ENCODE peak calls at places on chromosomes 7 and 10, in four cellular contexts. T is choroid plexus epithelial cell, O is cardiac muscle cell, I is fibroblast of gingiva. E is an unnamed sample.

GRCh38 chr7:6691609-6692106 is 15.1 kb downstream of the ZNF12 start:
- DNase-seq in T (peak; percentile 46), O (no peak), I (peak; percentile 26), E (no peak)

GRCh38 chr10:9342865-9343450 is 1288.5 kb downstream of the GATA3 start:
- DNase-seq in T (peak; percentile 68), I (peak; percentile 8), O (peak; percentile 56), E (peak; percentile 75)

GRCh38 chr10:112296908-112297331 is 13.7 kb downstream of the TECTB start:
- DNase-seq in T (peak; percentile 13), O (no peak), I (peak; percentile 9), E (no peak)

GRCh38 chr7:134834689-134835462 is 55.4 kb downstream of the CALD1 start:
- DNase-seq in O (peak; percentile 72), T (peak; percentile 58), I (no peak), E (no peak)

GRCh38 chr10:3471927-3472704 is 299.5 kb upstream of the PITRM1 start:
- DNase-seq in I (peak; percentile 55), T (no peak), O (no peak), E (peak; percentile 69)

GRCh38 chr7:1611708-1612241 is 41.9 kb upstream of the PSMG3 start:
- DNase-seq in O (peak; percentile 79), T (peak; percentile 61), I (peak; percentile 91), E (peak; percentile 45)

GRCh38 chr7:111990597-111990996 is 215.6 kb downstream of the DOCK4 start:
- DNase-seq in T (no peak), O (no peak), I (no peak), E (no peak)

GRCh38 chr7:16916111-16916639 is 34.4 kb upstream of the AGR3 start:
- DNase-seq in I (peak; percentile 75), T (peak; percentile 96), O (peak; percentile 75), E (no peak)

GRCh38 chr10:116608683-116609594 is 11.8 kb upstream of the PNLIPRP2 start:
- DNase-seq in T (no peak), O (no peak), I (no peak), E (no peak)

GRCh38 chr10:6055929-6056328 is 6.2 kb downstream of the IL2RA start:
- DNase-seq in T (no peak), I (no peak), O (no peak), E (no peak)

GRCh38 chr10:133394064-133394663 is at the start of gene MTG1:
- DNase-seq in T (peak; percentile 93), I (peak; percentile 91), O (peak; percentile 95), E (peak; percentile 96)

GRCh38 chr7:3730271-3730670 is 429.2 kb downstream of the SDK1 start:
- DNase-seq in O (no peak), I (peak; percentile 59), T (no peak), E (no peak)

GRCh38 chr10:52400564-52400963 is 86.5 kb downstream of the DKK1 start:
- DNase-seq in O (peak; percentile 50), I (peak; percentile 27), T (peak; percentile 76), E (no peak)

GRCh38 chr7:156222151-156222550 is 409.9 kb upstream of the SHH start:
- DNase-seq in I (no peak), O (no peak), T (no peak), E (no peak)

E was measured in retina.